ENCODE peak calls at places on chromosomes 2 and 18, in nine cellular contexts. One of them, this sample, is unnamed.

GRCh38 chr18:56516769-56517168 is 121.6 kb downstream of the TXNL1 start:
- DNase-seq in SK-N-SH: no peak
- DNase-seq in fibroblast of lung: peak; percentile 93
- DNase-seq in GM23248: peak; percentile 75
- DNase-seq in GM23338: no peak
- DNase-seq in neuronal stem cell: no peak
- DNase-seq in H1: no peak
- DNase-seq in IMR-90: peak; percentile 50
- DNase-seq in PC-9: no peak
- DNase-seq in this sample: peak; percentile 92

GRCh38 chr18:8052237-8052701 is 485.2 kb downstream of the PTPRM start:
- DNase-seq in SK-N-SH: no peak
- DNase-seq in fibroblast of lung: peak; percentile 20
- DNase-seq in H1: no peak
- DNase-seq in neuronal stem cell: no peak
- DNase-seq in GM23338: peak; percentile 10
- DNase-seq in IMR-90: peak; percentile 26
- DNase-seq in GM23248: peak; percentile 57
- DNase-seq in PC-9: peak; percentile 5
- DNase-seq in this sample: no peak

GRCh38 chr18:62045316-62045715 is 141.5 kb downstream of the PIGN start:
- DNase-seq in neuronal stem cell: no peak
- DNase-seq in fibroblast of lung: no peak
- DNase-seq in H1: no peak
- DNase-seq in IMR-90: no peak
- DNase-seq in SK-N-SH: no peak
- DNase-seq in PC-9: no peak
- DNase-seq in GM23338: no peak
- DNase-seq in GM23248: no peak
- DNase-seq in this sample: no peak

GRCh38 chr2:180707175-180707866 is 273.1 kb upstream of the UBE2E3 start:
- DNase-seq in SK-N-SH: no peak
- DNase-seq in H1: no peak
- DNase-seq in IMR-90: no peak
- DNase-seq in PC-9: no peak
- DNase-seq in GM23248: no peak
- DNase-seq in fibroblast of lung: no peak
- DNase-seq in neuronal stem cell: no peak
- DNase-seq in GM23338: no peak
- DNase-seq in this sample: no peak

GRCh38 chr2:161552015-161552414 is 72.2 kb upstream of the SLC4A10 start:
- DNase-seq in GM23338: no peak
- DNase-seq in neuronal stem cell: no peak
- DNase-seq in IMR-90: no peak
- DNase-seq in GM23248: peak; percentile 13
- DNase-seq in H1: no peak
- DNase-seq in fibroblast of lung: no peak
- DNase-seq in SK-N-SH: no peak
- DNase-seq in PC-9: no peak
- DNase-seq in this sample: no peak

GRCh38 chr2:27737676-27738348 is 33.7 kb upstream of the MRPL33 start:
- DNase-seq in neuronal stem cell: no peak
- DNase-seq in PC-9: no peak
- DNase-seq in GM23338: no peak
- DNase-seq in H1: no peak
- DNase-seq in fibroblast of lung: peak; percentile 77
- DNase-seq in GM23248: peak; percentile 92
- DNase-seq in SK-N-SH: peak; percentile 94
- DNase-seq in IMR-90: peak; percentile 84
- DNase-seq in this sample: peak; percentile 73

GRCh38 chr2:173963323-173963816 is 1.8 kb downstream of the SP3 start:
- DNase-seq in H1: no peak
- DNase-seq in GM23248: peak; percentile 93
- DNase-seq in SK-N-SH: no peak
- DNase-seq in IMR-90: peak; percentile 75
- DNase-seq in GM23338: peak; percentile 79
- DNase-seq in neuronal stem cell: no peak
- DNase-seq in PC-9: no peak
- DNase-seq in fibroblast of lung: peak; percentile 72
- DNase-seq in this sample: peak; percentile 68

GRCh38 chr2:79124907-79125720 is 4.8 kb downstream of the REG1A start:
- DNase-seq in PC-9: no peak
- DNase-seq in IMR-90: no peak
- DNase-seq in GM23248: no peak
- DNase-seq in GM23338: no peak
- DNase-seq in H1: no peak
- DNase-seq in SK-N-SH: no peak
- DNase-seq in neuronal stem cell: no peak
- DNase-seq in fibroblast of lung: no peak
- DNase-seq in this sample: no peak

DNA sequence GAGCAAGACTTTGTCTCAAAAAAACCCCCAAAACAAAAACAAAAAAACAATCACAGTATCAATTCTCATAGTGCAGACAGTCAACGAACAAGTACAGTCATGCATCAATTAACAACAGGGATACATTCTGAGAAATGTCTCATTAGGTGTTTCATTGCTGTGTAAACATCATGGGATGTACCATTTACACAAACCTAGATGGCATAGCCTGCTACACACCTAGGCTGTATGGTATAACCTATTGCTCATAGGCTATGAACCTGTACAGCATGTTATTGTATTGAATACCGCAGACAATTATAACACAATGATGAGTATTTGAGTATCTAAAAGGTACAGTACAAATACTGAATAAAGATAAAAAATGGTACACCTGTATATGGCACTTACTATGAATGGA is 67.8 kb upstream of the LMAN1 start:
- DNase-seq in fibroblast of lung: no peak
- DNase-seq in SK-N-SH: no peak
- DNase-seq in H1: no peak
- DNase-seq in GM23248: no peak
- DNase-seq in neuronal stem cell: no peak
- DNase-seq in PC-9: no peak
- DNase-seq in IMR-90: no peak
- DNase-seq in GM23338: no peak
- DNase-seq in this sample: no peak
- H2AFZ ChIP-seq in fibroblast of lung: no peak overlapping the region
- H2AFZ ChIP-seq in SK-N-SH: no peak overlapping the region
- H2AFZ ChIP-seq in H1: no peak overlapping the region
- H2AFZ ChIP-seq in GM23248: no peak overlapping the region
- H2AFZ ChIP-seq in neuronal stem cell: no peak overlapping the region
- H2AFZ ChIP-seq in PC-9: no peak overlapping the region
- H2AFZ ChIP-seq in IMR-90: no peak overlapping the region
- H2AFZ ChIP-seq in GM23338: no peak overlapping the region
- H2AFZ ChIP-seq in this sample: no peak overlapping the region

GRCh38 chr2:85596486-85597143 is 1.1 kb downstream of the RNF181 start:
- DNase-seq in GM23338: no peak
- DNase-seq in GM23248: peak; percentile 32
- DNase-seq in H1: no peak
- DNase-seq in SK-N-SH: no peak
- DNase-seq in neuronal stem cell: no peak
- DNase-seq in IMR-90: no peak
- DNase-seq in PC-9: no peak
- DNase-seq in fibroblast of lung: no peak
- DNase-seq in this sample: no peak

GRCh38 chr2:85597241-85597640 is 1.7 kb downstream of the RNF181 start:
- DNase-seq in PC-9: no peak
- DNase-seq in fibroblast of lung: no peak
- DNase-seq in GM23338: no peak
- DNase-seq in H1: no peak
- DNase-seq in SK-N-SH: no peak
- DNase-seq in GM23248: no peak
- DNase-seq in neuronal stem cell: no peak
- DNase-seq in IMR-90: no peak
- DNase-seq in this sample: no peak

GRCh38 chr2:85595378-85596232 is at the start of gene RNF181:
- DNase-seq in H1: peak; percentile 91
- DNase-seq in SK-N-SH: peak; percentile 95
- DNase-seq in fibroblast of lung: peak; percentile 99
- DNase-seq in PC-9: peak; percentile 88
- DNase-seq in GM23338: peak; percentile 99
- DNase-seq in GM23248: peak; percentile 99
- DNase-seq in neuronal stem cell: peak; percentile 96
- DNase-seq in IMR-90: peak; percentile 99
- DNase-seq in this sample: peak; percentile 99

GRCh38 chr2:85593023-85593422 is 2.5 kb upstream of the RNF181 start:
- DNase-seq in SK-N-SH: no peak
- DNase-seq in neuronal stem cell: no peak
- DNase-seq in H1: no peak
- DNase-seq in PC-9: no peak
- DNase-seq in fibroblast of lung: no peak
- DNase-seq in IMR-90: no peak
- DNase-seq in GM23248: no peak
- DNase-seq in GM23338: no peak
- DNase-seq in this sample: no peak

DNA sequence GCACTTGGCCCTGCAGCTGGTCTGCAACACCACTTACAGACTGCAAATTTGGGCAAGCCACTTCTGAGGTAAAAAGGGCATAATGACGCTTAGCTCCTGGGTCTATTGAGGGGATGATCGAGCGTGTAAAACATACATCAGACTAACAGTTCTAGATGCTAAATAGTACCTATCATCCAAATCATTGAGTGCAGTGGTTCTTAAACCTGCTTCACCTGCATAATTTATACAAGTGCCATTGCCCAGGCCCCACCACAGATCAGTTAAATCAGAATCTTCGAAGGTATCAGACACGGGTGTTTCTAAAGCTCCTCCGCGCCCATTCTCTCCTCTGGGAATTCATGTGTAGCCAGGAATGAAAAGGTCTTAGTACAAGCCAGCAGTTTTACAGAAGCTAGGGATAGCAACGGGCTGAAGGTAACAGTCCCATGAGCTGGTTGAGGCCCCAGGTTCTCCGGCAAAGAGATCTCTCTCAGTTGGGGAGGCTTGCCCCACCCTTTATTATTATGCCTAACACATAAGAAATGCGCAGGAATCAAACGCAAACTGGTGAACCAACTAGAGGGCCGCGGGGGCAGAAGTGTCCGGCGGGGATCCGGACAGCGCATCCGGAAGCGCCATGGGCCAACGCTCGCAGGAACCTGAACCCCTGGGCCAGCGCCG is 699 bp upstream of the RNF181 start:
- DNase-seq in PC-9: no peak
- DNase-seq in GM23338: no peak
- DNase-seq in neuronal stem cell: no peak
- DNase-seq in H1: no peak
- DNase-seq in fibroblast of lung: no peak
- DNase-seq in GM23248: no peak
- DNase-seq in IMR-90: no peak
- DNase-seq in SK-N-SH: no peak
- DNase-seq in this sample: no peak
- H3K27ac ChIP-seq in PC-9: peak overlapping the region; percentile 53
- H3K27ac ChIP-seq in GM23338: peak overlapping the region; percentile 75
- H3K27ac ChIP-seq in neuronal stem cell: peak overlapping the region; percentile 75
- H3K27ac ChIP-seq in H1: peak overlapping the region; percentile 83
- H3K27ac ChIP-seq in fibroblast of lung: peak overlapping the region; percentile 88
- H3K27ac ChIP-seq in GM23248: peak overlapping the region; percentile 89
- H3K27ac ChIP-seq in IMR-90: peak overlapping the region; percentile 63
- H3K27ac ChIP-seq in SK-N-SH: peak overlapping the region; percentile 79
- H3K27ac ChIP-seq in this sample: peak overlapping the region; percentile 94

GRCh38 chr2:55141572-55142413 is 90.3 kb downstream of the CLHC1 start:
- DNase-seq in H1: no peak
- DNase-seq in PC-9: no peak
- DNase-seq in fibroblast of lung: no peak
- DNase-seq in GM23248: no peak
- DNase-seq in GM23338: no peak
- DNase-seq in IMR-90: peak; percentile 51
- DNase-seq in SK-N-SH: no peak
- DNase-seq in neuronal stem cell: no peak
- DNase-seq in this sample: no peak

GRCh38 chr2:55144922-55145820 is 86.9 kb downstream of the CLHC1 start:
- DNase-seq in SK-N-SH: no peak
- DNase-seq in H1: no peak
- DNase-seq in GM23248: no peak
- DNase-seq in neuronal stem cell: no peak
- DNase-seq in IMR-90: no peak
- DNase-seq in PC-9: no peak
- DNase-seq in GM23338: no peak
- DNase-seq in fibroblast of lung: peak; percentile 25
- DNase-seq in this sample: no peak

GRCh38 chr2:55140316-55141219 is 90.3 kb upstream of the RTN4 start:
- DNase-seq in IMR-90: no peak
- DNase-seq in SK-N-SH: no peak
- DNase-seq in GM23338: no peak
- DNase-seq in PC-9: no peak
- DNase-seq in fibroblast of lung: no peak
- DNase-seq in neuronal stem cell: no peak
- DNase-seq in H1: no peak
- DNase-seq in GM23248: no peak
- DNase-seq in this sample: no peak

GRCh38 chr2:55139305-55139704 is 89.1 kb upstream of the RTN4 start:
- DNase-seq in H1: no peak
- DNase-seq in IMR-90: no peak
- DNase-seq in neuronal stem cell: no peak
- DNase-seq in GM23248: no peak
- DNase-seq in SK-N-SH: no peak
- DNase-seq in fibroblast of lung: no peak
- DNase-seq in GM23338: no peak
- DNase-seq in PC-9: no peak
- DNase-seq in this sample: no peak

DNA sequence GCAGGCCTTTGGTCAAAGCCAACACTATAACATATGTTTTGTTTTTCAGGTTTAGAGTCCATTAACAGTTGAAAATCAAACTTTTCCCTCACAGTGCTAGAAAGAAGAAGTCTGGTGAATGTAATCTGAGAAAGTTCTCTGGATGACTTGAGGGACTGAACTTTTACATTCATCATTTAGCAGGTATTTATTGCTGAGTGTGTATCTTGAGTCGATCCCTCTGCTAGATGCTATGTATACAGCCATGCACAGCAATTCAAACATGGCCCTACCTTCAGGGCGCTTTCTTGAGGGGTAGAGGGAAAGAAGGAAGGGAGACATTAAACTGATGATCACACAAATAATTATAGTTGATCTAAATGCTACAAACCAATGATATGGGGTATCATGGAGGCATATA is 89.6 kb downstream of the CLHC1 start:
- DNase-seq in GM23338: no peak
- DNase-seq in GM23248: no peak
- DNase-seq in PC-9: no peak
- DNase-seq in SK-N-SH: no peak
- DNase-seq in IMR-90: no peak
- DNase-seq in fibroblast of lung: no peak
- DNase-seq in H1: no peak
- DNase-seq in neuronal stem cell: no peak
- DNase-seq in this sample: no peak
- H2AFZ ChIP-seq in GM23338: no peak overlapping the region
- H2AFZ ChIP-seq in GM23248: no peak overlapping the region
- H2AFZ ChIP-seq in PC-9: no peak overlapping the region
- H2AFZ ChIP-seq in SK-N-SH: no peak overlapping the region
- H2AFZ ChIP-seq in IMR-90: no peak overlapping the region
- H2AFZ ChIP-seq in fibroblast of lung: no peak overlapping the region
- H2AFZ ChIP-seq in H1: no peak overlapping the region
- H2AFZ ChIP-seq in neuronal stem cell: no peak overlapping the region
- H2AFZ ChIP-seq in this sample: no peak overlapping the region

GRCh38 chr2:165950438-165950837 is 3.1 kb downstream of the TTC21B start:
- DNase-seq in SK-N-SH: no peak
- DNase-seq in H1: no peak
- DNase-seq in IMR-90: no peak
- DNase-seq in GM23248: no peak
- DNase-seq in PC-9: no peak
- DNase-seq in neuronal stem cell: no peak
- DNase-seq in fibroblast of lung: no peak
- DNase-seq in GM23338: no peak
- DNase-seq in this sample: no peak

GRCh38 chr2:165952085-165952484 is 1.5 kb downstream of the TTC21B start:
- DNase-seq in GM23248: no peak
- DNase-seq in fibroblast of lung: no peak
- DNase-seq in neuronal stem cell: no peak
- DNase-seq in H1: no peak
- DNase-seq in PC-9: no peak
- DNase-seq in SK-N-SH: no peak
- DNase-seq in GM23338: no peak
- DNase-seq in IMR-90: no peak
- DNase-seq in this sample: no peak

GRCh38 chr2:165953655-165954606 is at the start of gene TTC21B:
- DNase-seq in GM23338: peak; percentile 97
- DNase-seq in PC-9: peak; percentile 91
- DNase-seq in neuronal stem cell: peak; percentile 92
- DNase-seq in fibroblast of lung: peak; percentile 95
- DNase-seq in H1: peak; percentile 94
- DNase-seq in IMR-90: peak; percentile 95
- DNase-seq in GM23248: peak; percentile 97
- DNase-seq in SK-N-SH: peak; percentile 97
- DNase-seq in this sample: peak; percentile 91

GRCh38 chr2:165953306-165953654 is 296 bp downstream of the TTC21B start:
- DNase-seq in SK-N-SH: no peak
- DNase-seq in GM23338: no peak
- DNase-seq in neuronal stem cell: no peak
- DNase-seq in PC-9: no peak
- DNase-seq in IMR-90: no peak
- DNase-seq in GM23248: no peak
- DNase-seq in fibroblast of lung: no peak
- DNase-seq in H1: no peak
- DNase-seq in this sample: no peak

GRCh38 chr2:165952600-165953210 is 871 bp downstream of the TTC21B start:
- DNase-seq in fibroblast of lung: peak; percentile 12
- DNase-seq in neuronal stem cell: no peak
- DNase-seq in H1: no peak
- DNase-seq in PC-9: no peak
- DNase-seq in IMR-90: peak; percentile 3
- DNase-seq in GM23248: peak; percentile 34
- DNase-seq in GM23338: no peak
- DNase-seq in SK-N-SH: no peak
- DNase-seq in this sample: peak; percentile 4
- H3K27ac ChIP-seq in fibroblast of lung: no peak overlapping the region
- H3K27ac ChIP-seq in neuronal stem cell: no peak overlapping the region
- H3K27ac ChIP-seq in H1: no peak overlapping the region
- H3K27ac ChIP-seq in PC-9: no peak overlapping the region
- H3K27ac ChIP-seq in IMR-90: peak overlapping the region; percentile 45
- H3K27ac ChIP-seq in GM23248: peak overlapping the region; percentile 77
- H3K27ac ChIP-seq in GM23338: no peak overlapping the region
- H3K27ac ChIP-seq in SK-N-SH: peak overlapping the region; percentile 82
- H3K27ac ChIP-seq in this sample: peak overlapping the region; percentile 68